ENCODE peak calls at places on chromosomes 12 and 14, in four cellular contexts. C is IMR-90, Y is lung, O is PC-3. H is an unnamed sample.
A peak's percentile ranks its signal among the peaks of the same experiment; 100 is the strongest.

GRCh38 chr14:71116206-71117122 is 209.2 kb downstream of the PCNX1 start:
- DNase-seq in C (no peak), Y (no peak), O (no peak), H (peak; percentile 71)

GRCh38 chr12:34398366-34398705 is 376.0 kb downstream of the ALG10 start:
- DNase-seq in C (no peak), Y (peak; percentile 26), O (no peak), H (no peak)

GRCh38 chr12:104115587-104115975 is 22.4 kb downstream of the NFYB start:
- DNase-seq in C (no peak), Y (no peak), O (no peak), H (no peak)

GRCh38 chr14:75522224-75522764 is at the start of gene BATF:
- DNase-seq in C (no peak), Y (peak; percentile 52), O (no peak), H (peak; percentile 69)

GRCh38 chr14:23481362-23481970 is 12.0 kb downstream of the NGDN start:
- DNase-seq in C (peak; percentile 23), Y (no peak), O (peak; percentile 22), H (no peak)

GRCh38 chr14:89849931-89850330 is 104.6 kb downstream of the EFCAB11 start:
- DNase-seq in C (peak; percentile 83), Y (no peak), O (no peak), H (no peak)

GRCh38 chr12:47818382-47818700 is 1.4 kb downstream of the HDAC7 start:
- DNase-seq in C (peak; percentile 43), Y (no peak), O (no peak), H (no peak)

GRCh38 chr12:129298921-129299320 is 445.6 kb downstream of the GLT1D1 start:
- DNase-seq in C (no peak), Y (no peak), O (peak; percentile 18), H (no peak)

GRCh38 chr14:68506645-68507405 is 286.0 kb downstream of the ZFP36L1 start:
- DNase-seq in C (no peak), Y (peak; percentile 47), O (peak; percentile 91), H (no peak)

GRCh38 chr14:72519543-72519942 is 374.4 kb downstream of the DPF3 start:
- DNase-seq in C (no peak), Y (no peak), O (no peak), H (no peak)

GRCh38 chr12:29612912-29613311 is 115.4 kb upstream of the OVCH1 start:
- DNase-seq in C (no peak), Y (no peak), O (peak; percentile 18), H (no peak)

DNA sequence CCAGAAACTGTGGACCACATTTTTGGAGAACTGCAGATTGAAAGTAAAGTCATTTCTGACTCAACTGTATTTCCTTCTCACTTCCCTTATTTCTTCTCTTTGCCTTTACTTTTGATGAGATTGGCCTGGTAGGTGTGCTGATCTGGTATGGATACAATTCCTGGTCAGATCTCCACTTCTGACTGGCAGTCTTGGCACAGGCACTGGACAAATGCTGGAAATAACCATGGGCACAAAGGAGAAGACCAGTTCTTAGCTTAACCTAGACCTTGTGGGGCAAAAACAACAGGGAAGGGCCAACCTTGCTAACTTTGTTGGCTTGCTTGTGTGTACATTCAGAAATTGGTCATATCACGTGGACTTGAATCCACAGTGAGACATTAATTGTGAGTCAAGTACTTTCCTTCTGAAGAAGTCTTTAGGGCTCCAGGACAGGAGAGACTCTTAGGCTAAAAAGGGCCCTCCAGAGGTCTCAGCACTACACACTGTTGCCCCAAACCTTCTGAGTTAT is 75.0 kb downstream of the DIP2B start:
- DNase-seq in C (peak; percentile 60), Y (no peak), O (peak; percentile 82), H (no peak)
- H3K4me3 ChIP-seq in C (no peak overlapping the region), Y (no peak overlapping the region), O (no peak overlapping the region), H (no peak overlapping the region)

GRCh38 chr14:60561845-60562746 is 53.1 kb downstream of the SIX6 start:
- DNase-seq in C (peak; percentile 82), Y (no peak), O (peak; percentile 94), H (peak; percentile 48)
- TF ChIP-seq CTCF in C (peak; percentile 80), Y (peak; percentile 14), O (peak; percentile 98), H (no peak)

DNA sequence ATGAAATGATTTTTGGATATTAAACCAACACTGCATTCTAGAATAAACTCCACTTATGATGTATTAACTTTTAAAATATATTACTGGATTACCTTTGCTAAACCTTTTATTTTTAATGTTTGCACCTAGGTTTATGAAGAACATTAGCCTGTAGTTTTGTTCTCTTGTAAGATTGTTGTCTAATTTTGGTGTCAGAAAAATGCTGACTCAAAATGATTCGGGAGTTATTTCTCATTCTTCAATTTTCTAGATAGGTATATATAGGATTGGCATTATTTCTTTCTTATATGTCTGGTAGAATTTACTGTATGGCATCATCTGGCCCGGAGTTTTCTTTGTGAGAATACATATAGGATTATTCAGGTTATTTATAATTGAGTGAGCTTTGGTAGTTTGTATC is 54.6 kb downstream of the MAP4K5 start:
- DNase-seq in C (no peak), Y (no peak), O (no peak), H (no peak)
- H3K9me3 ChIP-seq in C (peaks cover 10% of the 10 kb centered on the region), Y (peaks cover 4% of the 10 kb centered on the region), O (peaks cover 5% of the 10 kb centered on the region), H (peaks cover 4% of the 10 kb centered on the region)

GRCh38 chr12:122045262-122045661 is 23.6 kb downstream of the BCL7A start:
- DNase-seq in C (no peak), Y (no peak), O (no peak), H (no peak)

GRCh38 chr12:122050706-122051105 is 27.9 kb upstream of the MLXIP start:
- DNase-seq in C (no peak), Y (no peak), O (no peak), H (no peak)

GRCh38 chr12:122049827-122050226 is 28.1 kb downstream of the BCL7A start:
- DNase-seq in C (no peak), Y (no peak), O (no peak), H (no peak)

GRCh38 chr12:122046145-122046544 is 24.5 kb downstream of the BCL7A start:
- DNase-seq in C (no peak), Y (no peak), O (no peak), H (no peak)

DNA sequence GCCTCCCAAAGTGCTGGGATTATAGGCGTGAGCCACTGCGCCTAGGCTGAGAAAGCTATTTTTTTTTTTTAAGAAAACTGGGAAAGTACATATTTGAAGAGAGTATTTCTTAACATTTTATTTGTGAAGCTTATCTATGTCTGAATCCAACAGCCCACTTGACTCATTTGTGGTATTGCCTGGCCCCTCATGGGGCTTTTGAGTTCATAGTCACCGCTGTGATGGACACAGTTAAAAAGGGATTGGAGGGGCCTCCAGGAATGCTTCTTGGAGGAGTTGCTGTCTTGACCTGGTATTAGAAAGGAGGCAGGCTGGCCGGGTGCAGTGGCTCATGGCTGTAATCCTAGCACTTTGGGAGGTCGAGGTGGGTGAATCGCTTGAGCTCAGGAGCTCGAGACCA is 26.5 kb downstream of the BCL7A start:
- DNase-seq in C (peak; percentile 26), Y (no peak), O (no peak), H (no peak)
- H3K4me3 ChIP-seq in C (no peak overlapping the region), Y (no peak overlapping the region), O (no peak overlapping the region), H (no peak overlapping the region)

GRCh38 chr14:95758331-95758730 is 44.4 kb upstream of the TCL1A start:
- DNase-seq in C (no peak), Y (no peak), O (no peak), H (no peak)

GRCh38 chr14:95759952-95760351 is 46.0 kb upstream of the TCL1A start:
- DNase-seq in C (no peak), Y (no peak), O (no peak), H (no peak)

GRCh38 chr14:95756751-95757150 is 42.8 kb upstream of the TCL1A start:
- DNase-seq in C (no peak), Y (no peak), O (no peak), H (no peak)

GRCh38 chr14:95760596-95760995 is 46.7 kb upstream of the TCL1A start:
- DNase-seq in C (no peak), Y (no peak), O (no peak), H (no peak)

GRCh38 chr14:95756127-95756526 is 42.2 kb upstream of the TCL1A start:
- DNase-seq in C (no peak), Y (no peak), O (no peak), H (no peak)
- TF ChIP-seq CTCF in C (no peak), Y (no peak), O (no peak), H (no peak)

GRCh38 chr14:106642090-106642489 is 1115.7 kb downstream of the TMEM121 start:
- DNase-seq in C (no peak), Y (no peak), O (no peak), H (no peak)
- H3K9me3 ChIP-seq in C (peaks cover 8% of the 10 kb centered on the region), Y (peaks cover 3% of the 10 kb centered on the region), O (no peaks in the 10 kb centered on the region), H (no peaks in the 10 kb centered on the region)

GRCh38 chr14:20019257-20019865 is at the start of gene OR4K14:
- DNase-seq in C (no peak), Y (no peak), O (no peak), H (no peak)
- H3K4me3 ChIP-seq in C (no peak within 1 kb of the TSS), Y (no peak within 1 kb of the TSS), O (no peak within 1 kb of the TSS), H (no peak within 1 kb of the TSS)

GRCh38 chr12:57890191-57891120 is 43.9 kb upstream of the CTDSP2 start:
- DNase-seq in C (peak; percentile 55), Y (no peak), O (peak; percentile 91), H (no peak)

GRCh38 chr12:57887631-57888406 is 41.3 kb upstream of the CTDSP2 start:
- DNase-seq in C (peak; percentile 55), Y (peak; percentile 33), O (peak; percentile 53), H (peak; percentile 65)

GRCh38 chr12:57886590-57887363 is 40.2 kb upstream of the CTDSP2 start:
- DNase-seq in C (no peak), Y (no peak), O (no peak), H (no peak)

GRCh38 chr12:57889541-57889989 is 43.0 kb upstream of the CTDSP2 start:
- DNase-seq in C (peak; percentile 93), Y (peak; percentile 71), O (no peak), H (peak; percentile 75)

GRCh38 chr12:57888407-57889157 is 42.1 kb upstream of the CTDSP2 start:
- DNase-seq in C (peak; percentile 76), Y (peak; percentile 39), O (peak; percentile 82), H (peak; percentile 70)
- TF ChIP-seq CTCF in C (no peak), Y (no peak), O (no peak), H (no peak)